ENCODE peak calls at places on chromosomes 4 and X, in four cellular contexts. X is psoas muscle, Q is ovary, D is tibial artery. R is an unnamed sample. For H3K4me1, the result is how much of the 10 kb centered on the place peaks cover.

GRCh38 chr4:47500776-47501175 is 15.7 kb downstream of the ATP10D start:
- DNase-seq in Q (no peak), X (no peak), D (no peak), R (no peak)

GRCh38 chrX:41561045-41561444 is 113.9 kb downstream of the NYX start:
- DNase-seq in D (no peak), X (no peak), Q (peak), R (no peak)

GRCh38 chr4:138560448-138560847 is 318.3 kb upstream of the SLC7A11 start:
- DNase-seq in Q (no peak), D (no peak), X (no peak), R (no peak)

GRCh38 chr4:100086766-100087431 is 103.4 kb downstream of the DDIT4L start:
- DNase-seq in X (no peak), D (no peak), Q (no peak), R (no peak)

GRCh38 chrX:15177316-15177715 is 92.6 kb downstream of the ASB9 start:
- DNase-seq in D (no peak), X (no peak), Q (no peak), R (no peak)

GRCh38 chr4:109729155-109729562 is 711 bp downstream of the PLA2G12A start:
- DNase-seq in X (no peak), D (no peak), Q (no peak), R (peak)

GRCh38 chrX:37690123-37690522 is 4.5 kb downstream of the XK start:
- DNase-seq in D (no peak), Q (no peak), X (no peak), R (no peak)

GRCh38 chr4:31194823-31195222 is 474.7 kb downstream of the PCDH7 start:
- DNase-seq in D (no peak), X (no peak), Q (no peak), R (no peak)

GRCh38 chrX:110462957-110463356 is 104.3 kb downstream of the RTL9 start:
- DNase-seq in Q (no peak), D (no peak), X (no peak), R (no peak)

GRCh38 chrX:120213438-120214265 is 37.0 kb upstream of the ZBTB33 start:
- DNase-seq in X (no peak), Q (peak), D (no peak), R (peak)

GRCh38 chr4:74473155-74473811 is 28.3 kb downstream of the AREG start:
- DNase-seq in X (no peak), Q (no peak), D (peak), R (peak)

GRCh38 chrX:133923113-133923512 is 62.3 kb downstream of the GPC3 start:
- DNase-seq in D (no peak), X (no peak), Q (no peak), R (no peak)

GRCh38 chr4:38872620-38873019 is 5.0 kb downstream of the FAM114A1 start:
- DNase-seq in X (no peak), D (no peak), Q (no peak), R (no peak)

GRCh38 chr4:62003695-62004094 is 803.6 kb downstream of the ADGRL3 start:
- DNase-seq in X (no peak), Q (no peak), D (no peak), R (no peak)

GRCh38 chrX:11908371-11908770 is 150.3 kb downstream of the MSL3 start:
- DNase-seq in X (no peak), Q (no peak), D (no peak), R (no peak)

GRCh38 chr4:60039908-60040307 is 1160.2 kb upstream of the ADGRL3 start:
- DNase-seq in Q (no peak), X (no peak), D (no peak), R (no peak)
- H3K4me3 ChIP-seq in Q (no peak), X (no peak), D (no peak), R (no peak)

DNA sequence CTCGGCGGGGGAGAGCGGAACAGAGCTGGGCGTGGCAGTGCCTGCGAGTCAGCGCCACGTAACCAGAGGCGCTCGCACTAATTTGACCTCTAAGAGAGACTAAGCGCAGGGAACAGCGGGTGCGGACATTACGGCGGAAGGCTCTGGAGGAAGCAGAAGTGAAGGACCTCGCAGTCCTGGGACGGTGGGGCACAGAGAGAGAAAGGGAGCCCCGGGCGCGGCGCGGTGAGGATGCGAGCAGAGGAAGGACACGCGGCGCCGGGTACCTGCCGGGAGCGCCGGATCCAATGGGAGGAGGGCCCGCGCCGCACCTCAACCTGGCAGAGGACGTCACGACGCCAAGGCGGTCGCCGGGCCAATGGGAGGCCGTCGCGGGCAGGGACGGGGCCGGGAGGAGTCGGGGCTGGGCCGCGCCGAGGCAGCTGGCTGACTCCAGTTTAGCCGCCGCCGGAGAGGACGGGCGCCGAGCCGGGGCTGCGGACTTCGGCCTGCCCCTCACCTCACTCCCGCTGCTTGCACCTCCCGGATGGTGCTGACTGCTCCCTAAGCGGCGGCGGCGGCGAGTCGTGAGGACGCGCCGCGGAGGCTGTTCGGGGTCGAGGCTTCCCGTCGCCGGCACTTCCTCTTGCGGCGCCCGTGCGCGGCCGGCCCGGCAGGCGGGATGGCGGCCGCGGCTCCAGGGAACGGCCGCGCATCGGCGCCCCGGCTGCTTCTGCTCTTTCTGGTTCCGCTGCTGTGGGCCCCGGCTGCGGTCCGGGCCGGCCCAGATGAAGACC is at the start of gene TMEM165:
- DNase-seq in D (peak), X (peak), Q (peak), R (peak)
- TF ChIP-seq CTCF in D (no peak), X (no peak), Q (no peak), R (no peak)

GRCh38 chr4:156948738-156949137 is 22.9 kb downstream of the PDGFC start:
- DNase-seq in Q (no peak), X (no peak), D (no peak), R (no peak)

GRCh38 chr4:156946508-156947197 is 24.9 kb downstream of the PDGFC start:
- DNase-seq in X (peak), Q (no peak), D (no peak), R (no peak)

GRCh38 chr4:156942991-156943390 is 28.6 kb downstream of the PDGFC start:
- DNase-seq in Q (no peak), D (no peak), X (no peak), R (no peak)

GRCh38 chr4:156948133-156948532 is 23.5 kb downstream of the PDGFC start:
- DNase-seq in X (no peak), Q (no peak), D (no peak), R (no peak)

DNA sequence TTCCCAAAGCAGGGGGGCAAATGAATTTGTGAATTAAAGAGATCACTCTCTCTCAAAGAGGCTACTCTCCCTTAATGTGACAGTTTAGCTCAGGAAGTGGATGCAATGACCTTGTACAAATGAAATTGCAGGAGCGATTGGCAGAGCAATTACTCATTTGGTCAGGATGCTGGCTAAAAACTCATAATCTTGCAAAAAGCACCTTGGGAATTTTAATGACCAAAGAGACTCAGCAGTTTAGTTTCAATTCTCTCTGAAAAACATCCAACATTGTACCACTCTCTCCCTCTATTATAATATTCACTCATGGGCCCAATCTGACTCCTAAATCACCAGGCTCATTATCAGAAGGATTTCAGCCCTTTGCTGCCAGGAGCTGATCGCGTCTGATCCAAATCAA is 26.1 kb downstream of the PDGFC start:
- DNase-seq in X (no peak), Q (no peak), D (no peak), R (no peak)
- H3K4me1 ChIP-seq in X (half or more), Q (under half), D (half or more), R (under half)

GRCh38 chr4:153789741-153790651 is 1.1 kb upstream of the SFRP2 start:
- DNase-seq in X (no peak), D (no peak), Q (no peak), R (no peak)

GRCh38 chr4:153790962-153791551 is 2.2 kb upstream of the SFRP2 start:
- DNase-seq in Q (no peak), D (no peak), X (peak), R (no peak)

GRCh38 chr4:153792007-153792892 is 3.4 kb upstream of the SFRP2 start:
- DNase-seq in X (peak), D (peak), Q (no peak), R (peak)

GRCh38 chr4:153794001-153794400 is 5.1 kb upstream of the SFRP2 start:
- DNase-seq in X (no peak), D (no peak), Q (no peak), R (no peak)

DNA sequence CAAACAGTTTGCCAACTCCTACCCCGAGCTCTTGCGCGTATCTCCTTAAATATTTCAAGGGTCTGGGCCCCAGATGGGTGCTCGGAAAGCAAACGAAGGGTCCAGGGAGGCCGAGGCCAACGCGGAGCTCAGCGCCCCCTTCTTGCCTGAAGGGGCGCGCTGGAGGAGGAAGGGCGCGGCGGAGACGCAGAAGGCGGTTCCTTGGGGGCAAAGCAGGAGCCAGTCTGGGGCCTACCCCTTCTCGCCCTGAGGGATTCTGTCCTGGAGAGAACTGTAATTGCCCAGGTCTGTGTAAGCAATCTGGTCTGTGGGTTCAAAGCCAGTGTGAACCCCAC is 4.0 kb upstream of the SFRP2 start:
- DNase-seq in X (no peak), Q (no peak), D (no peak), R (no peak)
- H3K4me3 ChIP-seq in X (peak), Q (no peak), D (peak), R (no peak)

DNA sequence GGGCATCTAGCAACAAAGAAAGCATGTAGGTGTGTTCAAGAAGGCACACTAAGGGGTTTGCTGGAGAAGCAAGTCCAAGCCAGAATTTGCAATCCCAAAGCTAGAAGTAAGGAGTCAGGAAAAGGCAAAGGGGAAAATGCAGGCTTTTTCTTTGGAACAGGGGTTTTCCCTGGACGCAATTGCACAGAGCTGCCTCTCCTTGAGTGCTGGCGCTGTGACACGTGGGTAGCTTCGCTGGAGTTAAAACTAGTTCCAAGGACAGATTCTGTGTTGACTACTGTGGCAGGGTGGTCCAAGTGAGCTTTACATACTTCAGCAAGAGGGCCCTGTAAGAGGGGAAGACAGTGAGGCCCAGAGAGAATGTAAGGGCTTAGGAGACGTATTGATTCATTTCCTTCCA is 277.1 kb downstream of the ADGRA3 start:
- DNase-seq in D (no peak), X (no peak), Q (no peak), R (no peak)
- TF ChIP-seq CTCF in D (no peak), X (no peak), Q (no peak), R (no peak)

GRCh38 chr4:76637704-76638361 is 202.8 kb downstream of the SHROOM3 start:
- DNase-seq in Q (no peak), X (no peak), D (no peak), R (no peak)
- H3K4me1 ChIP-seq in Q (under half), X (under half), D (half or more), R (under half)

DNA sequence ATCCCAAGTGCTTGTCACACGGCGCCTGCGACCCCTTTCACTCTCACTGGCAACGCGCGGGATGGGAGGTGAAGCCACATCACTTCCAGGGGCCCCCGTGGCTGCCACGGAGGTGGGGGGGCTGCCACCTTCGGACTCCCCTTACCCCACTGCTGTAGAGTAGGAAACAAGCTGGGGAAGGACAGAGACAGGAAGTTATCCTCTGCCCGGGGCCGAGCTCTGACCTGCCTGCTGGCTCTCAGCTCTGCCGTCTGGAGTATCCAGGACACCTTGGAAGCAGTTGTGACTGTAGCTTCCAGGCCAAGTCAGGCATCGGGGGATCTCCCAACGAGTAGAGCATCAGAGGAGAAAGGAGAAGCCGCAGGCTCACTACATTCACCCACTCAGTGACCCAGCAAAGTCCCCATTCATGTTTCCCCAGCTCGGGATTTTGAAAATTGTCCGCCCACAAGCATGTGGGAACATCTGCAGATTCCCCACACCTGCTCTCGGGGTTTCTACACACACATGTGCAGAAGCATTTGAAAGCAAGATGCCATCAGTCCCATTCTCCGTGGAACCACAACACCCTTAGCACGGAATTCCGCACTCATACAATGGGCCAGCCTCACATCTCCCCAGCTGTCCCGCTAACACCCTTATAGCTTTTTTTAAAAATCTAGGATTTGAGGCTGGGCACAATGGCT is 10.8 kb downstream of the PDZD4 start:
- DNase-seq in Q (no peak), D (no peak), X (no peak), R (no peak)
- H3K4me3 ChIP-seq in Q (peak), D (peak), X (peak), R (no peak)